ENCODE peak calls at places on chromosome X, in four cellular contexts. Z is left cardiac atrium; J is T-helper 17 cell; D is stimulated activated effector memory CD8-positive, alpha-beta T cell treated with anti-CD3 and anti-CD28 coated beads, Interleukin-12 subunit alpha, Interleukin-12 subunit beta, amount 100 ng/mL, for 72 hours. X is an unnamed sample.

GRCh38 chrX:109487640-109488039 is 5.8 kb upstream of the GUCY2F start:
- ATAC-seq in Z (no peak), J (no peak), D (no peak), X (peak)

GRCh38 chrX:13077168-13077567 is 32.7 kb upstream of the FAM9C start:
- ATAC-seq in Z (no peak), J (peak), D (peak), X (no peak)

GRCh38 chrX:45322820-45323219 is 122.1 kb upstream of the DIPK2B start:
- ATAC-seq in Z (no peak), J (no peak), D (no peak), X (no peak)

GRCh38 chrX:149648932-149649331 is 17.3 kb upstream of the TMEM185A start:
- ATAC-seq in Z (no peak), J (no peak), D (peak), X (no peak)

GRCh38 chrX:135910251-135910650 is 16.7 kb downstream of the SAGE1 start:
- ATAC-seq in Z (no peak), J (no peak), D (no peak), X (no peak)

GRCh38 chrX:66760648-66761047 is 121.8 kb upstream of the EDA2R start:
- ATAC-seq in Z (no peak), J (no peak), D (no peak), X (no peak)

GRCh38 chrX:43785930-43786591 is 96.2 kb downstream of the MAOB start:
- ATAC-seq in Z (no peak), J (no peak), D (no peak), X (no peak)

GRCh38 chrX:131728295-131729145 is 184.6 kb downstream of the OR13H1 start:
- ATAC-seq in Z (peak), J (no peak), D (no peak), X (no peak)

GRCh38 chrX:10121787-10122186 is 35.0 kb upstream of the CLCN4 start:
- ATAC-seq in Z (no peak), J (peak), D (no peak), X (peak)

GRCh38 chrX:115952417-115953092 is 218.0 kb upstream of the AGTR2 start:
- ATAC-seq in Z (no peak), J (no peak), D (no peak), X (no peak)

GRCh38 chrX:131572372-131573014 is 28.6 kb downstream of the OR13H1 start:
- ATAC-seq in Z (no peak), J (no peak), D (no peak), X (no peak)